ENCODE peak calls at places on chromosomes 2 and 18, in eight cellular contexts. J, V, O, H, Y, F, X and A are unnamed samples.
A peak's percentile ranks its signal among the peaks of the same experiment; 100 is the strongest.

GRCh38 chr2:26457241-26457666 is 20.7 kb downstream of the OTOF start:
- DNase-seq in J (no peak), V (no peak), O (no peak), H (no peak), Y (no peak), F (no peak), X (no peak), A (no peak)

GRCh38 chr2:25305197-25305596 is 36.5 kb downstream of the DNMT3A start:
- DNase-seq in J (no peak), V (no peak), O (no peak), H (no peak), Y (no peak), F (no peak), X (no peak), A (no peak)

GRCh38 chr2:149098722-149099121 is 60.2 kb downstream of the LYPD6B start:
- DNase-seq in J (no peak), V (no peak), O (no peak), H (no peak), Y (no peak), F (no peak), X (no peak), A (peak; percentile 19)

GRCh38 chr18:51726614-51727013 is 529.1 kb upstream of the MEX3C start:
- DNase-seq in J (no peak), V (peak; percentile 12), O (no peak), H (no peak), Y (no peak), F (no peak), X (no peak), A (no peak)

GRCh38 chr2:120503793-120504571 is 158.0 kb downstream of the INHBB start:
- DNase-seq in J (no peak), V (no peak), O (no peak), H (peak; percentile 82), Y (no peak), F (no peak), X (no peak), A (peak; percentile 29)

GRCh38 chr2:158753561-158754302 is 41.4 kb upstream of the DAPL1 start:
- DNase-seq in J (peak; percentile 43), V (peak; percentile 65), O (peak; percentile 17), H (peak; percentile 23), Y (peak; percentile 90), F (peak; percentile 22), X (no peak), A (peak; percentile 78)

GRCh38 chr2:80073134-80073561 is 231.4 kb downstream of the LRRTM1 start:
- DNase-seq in J (peak; percentile 42), V (peak; percentile 49), O (no peak), H (no peak), Y (peak; percentile 62), F (peak; percentile 30), X (no peak), A (peak; percentile 16)

GRCh38 chr2:49028101-49028500 is 126.2 kb downstream of the FSHR start:
- DNase-seq in J (no peak), V (peak; percentile 13), O (no peak), H (no peak), Y (no peak), F (no peak), X (no peak), A (no peak)

GRCh38 chr2:152822669-152823068 is 104.2 kb downstream of the ARL6IP6 start:
- DNase-seq in J (no peak), V (no peak), O (no peak), H (no peak), Y (no peak), F (no peak), X (no peak), A (no peak)

GRCh38 chr18:63099848-63100625 is 219.5 kb downstream of the BCL2 start:
- DNase-seq in J (no peak), V (peak; percentile 47), O (no peak), H (peak; percentile 68), Y (no peak), F (no peak), X (no peak), A (no peak)

GRCh38 chr2:60948926-60949579 is 67.7 kb downstream of the REL start:
- DNase-seq in J (no peak), V (no peak), O (no peak), H (no peak), Y (no peak), F (no peak), X (no peak), A (no peak)

GRCh38 chr2:46970334-46971288 is 55.0 kb upstream of the MCFD2 start:
- DNase-seq in J (no peak), V (no peak), O (no peak), H (peak; percentile 27), Y (no peak), F (no peak), X (no peak), A (peak; percentile 53)

GRCh38 chr2:158391876-158392275 is 64.7 kb downstream of the CCDC148 start:
- DNase-seq in J (no peak), V (no peak), O (no peak), H (no peak), Y (no peak), F (no peak), X (no peak), A (peak; percentile 3)

GRCh38 chr2:234587341-234588053 is 90.6 kb upstream of the ARL4C start:
- DNase-seq in J (no peak), V (no peak), O (no peak), H (no peak), Y (no peak), F (no peak), X (no peak), A (no peak)

GRCh38 chr2:198220727-198221337 is 416.4 kb downstream of the PLCL1 start:
- DNase-seq in J (no peak), V (no peak), O (no peak), H (no peak), Y (no peak), F (no peak), X (no peak), A (no peak)

GRCh38 chr2:158457092-158457825 is 507 bp downstream of the PKP4 start:
- DNase-seq in J (peak; percentile 52), V (peak; percentile 70), O (no peak), H (peak; percentile 70), Y (peak; percentile 48), F (peak; percentile 56), X (peak; percentile 27), A (no peak)

GRCh38 chr2:150732064-150732463 is 244.6 kb upstream of the RND3 start:
- DNase-seq in J (no peak), V (no peak), O (no peak), H (no peak), Y (no peak), F (no peak), X (no peak), A (peak; percentile 48)

GRCh38 chr2:36355157-36355889 is at the start of gene CRIM1:
- DNase-seq in J (no peak), V (peak; percentile 75), O (peak; percentile 67), H (peak; percentile 91), Y (no peak), F (peak; percentile 82), X (no peak), A (peak; percentile 88)

GRCh38 chr2:176997074-176997791 is 215.4 kb upstream of the HNRNPA3 start:
- DNase-seq in J (no peak), V (peak; percentile 15), O (no peak), H (no peak), Y (no peak), F (no peak), X (no peak), A (peak; percentile 73)

GRCh38 chr2:54429811-54430600 is 26.1 kb upstream of the SPTBN1 start:
- DNase-seq in J (no peak), V (no peak), O (no peak), H (no peak), Y (no peak), F (no peak), X (no peak), A (peak; percentile 70)

GRCh38 chr2:223598994-223599645 is 3.0 kb downstream of the SCG2 start:
- DNase-seq in J (no peak), V (no peak), O (no peak), H (no peak), Y (peak; percentile 33), F (no peak), X (no peak), A (no peak)

GRCh38 chr2:222451270-222451674 is 26.9 kb downstream of the SGPP2 start:
- DNase-seq in J (no peak), V (peak; percentile 28), O (no peak), H (no peak), Y (peak; percentile 86), F (no peak), X (no peak), A (no peak)

GRCh38 chr2:20207051-20207450 is 17.9 kb downstream of the SDC1 start:
- DNase-seq in J (no peak), V (peak; percentile 69), O (no peak), H (no peak), Y (no peak), F (no peak), X (no peak), A (no peak)

GRCh38 chr2:127901339-127902072 is 15.8 kb upstream of the AMMECR1L start:
- DNase-seq in J (no peak), V (no peak), O (no peak), H (peak; percentile 67), Y (no peak), F (no peak), X (no peak), A (no peak)